ENCODE peak calls at places on chromosomes 16 and 17, in nine cellular contexts. One of them, this sample, is unnamed.

GRCh38 chr17:31724026-31724425 is 135.0 kb downstream of the COPRS start:
- DNase-seq in H9: no peak
- DNase-seq in A549: no peak
- DNase-seq in cardiac fibroblast: peak; percentile 74
- DNase-seq in testis: no peak
- DNase-seq in vagina: no peak
- DNase-seq in BJ: no peak
- DNase-seq in WTC11: no peak
- DNase-seq in GM13976: no peak
- DNase-seq in this sample: no peak

GRCh38 chr17:62601438-62601837 is 26.0 kb upstream of the MRC2 start:
- DNase-seq in H9: no peak
- DNase-seq in A549: no peak
- DNase-seq in cardiac fibroblast: peak; percentile 45
- DNase-seq in testis: no peak
- DNase-seq in vagina: no peak
- DNase-seq in BJ: no peak
- DNase-seq in WTC11: no peak
- DNase-seq in GM13976: no peak
- DNase-seq in this sample: no peak

GRCh38 chr17:80510772-80511171 is 33.9 kb upstream of the RPTOR start:
- DNase-seq in H9: no peak
- DNase-seq in A549: no peak
- DNase-seq in cardiac fibroblast: no peak
- DNase-seq in testis: no peak
- DNase-seq in vagina: no peak
- DNase-seq in BJ: no peak
- DNase-seq in WTC11: no peak
- DNase-seq in GM13976: no peak
- DNase-seq in this sample: no peak

GRCh38 chr16:26334218-26335111 is 642.7 kb downstream of the HS3ST4 start:
- DNase-seq in H9: no peak
- DNase-seq in A549: no peak
- DNase-seq in cardiac fibroblast: no peak
- DNase-seq in testis: no peak
- DNase-seq in vagina: no peak
- DNase-seq in BJ: no peak
- DNase-seq in WTC11: no peak
- DNase-seq in GM13976: no peak
- DNase-seq in this sample: no peak

GRCh38 chr16:75256059-75256870 is 4.8 kb upstream of the BCAR1 start:
- DNase-seq in H9: peak; percentile 49
- DNase-seq in A549: no peak
- DNase-seq in cardiac fibroblast: no peak
- DNase-seq in testis: no peak
- DNase-seq in vagina: no peak
- DNase-seq in BJ: no peak
- DNase-seq in WTC11: peak; percentile 23
- DNase-seq in GM13976: no peak
- DNase-seq in this sample: no peak

GRCh38 chr17:4199818-4200402 is 56.9 kb downstream of the CYB5D2 start:
- DNase-seq in H9: peak; percentile 58
- DNase-seq in A549: peak; percentile 59
- DNase-seq in cardiac fibroblast: peak; percentile 56
- DNase-seq in testis: no peak
- DNase-seq in vagina: no peak
- DNase-seq in BJ: no peak
- DNase-seq in WTC11: peak; percentile 46
- DNase-seq in GM13976: peak; percentile 80
- DNase-seq in this sample: peak; percentile 76

GRCh38 chr16:84194470-84195200 is 3.7 kb downstream of the ADAD2 start:
- DNase-seq in H9: no peak
- DNase-seq in A549: no peak
- DNase-seq in cardiac fibroblast: no peak
- DNase-seq in testis: no peak
- DNase-seq in vagina: no peak
- DNase-seq in BJ: no peak
- DNase-seq in WTC11: no peak
- DNase-seq in GM13976: no peak
- DNase-seq in this sample: no peak

GRCh38 chr17:835263-835662 is 53.1 kb downstream of the MRM3 start:
- DNase-seq in H9: peak; percentile 74
- DNase-seq in A549: no peak
- DNase-seq in cardiac fibroblast: peak; percentile 94
- DNase-seq in testis: no peak
- DNase-seq in vagina: no peak
- DNase-seq in BJ: peak; percentile 99
- DNase-seq in WTC11: no peak
- DNase-seq in GM13976: no peak
- DNase-seq in this sample: no peak

GRCh38 chr17:42132941-42133340 is 10.3 kb downstream of the HSPB9 start:
- DNase-seq in H9: no peak
- DNase-seq in A549: no peak
- DNase-seq in cardiac fibroblast: peak; percentile 70
- DNase-seq in testis: no peak
- DNase-seq in vagina: no peak
- DNase-seq in BJ: peak; percentile 64
- DNase-seq in WTC11: no peak
- DNase-seq in GM13976: no peak
- DNase-seq in this sample: no peak

GRCh38 chr17:50196826-50197225 is 4.6 kb downstream of the COL1A1 start:
- DNase-seq in H9: no peak
- DNase-seq in A549: no peak
- DNase-seq in cardiac fibroblast: peak; percentile 55
- DNase-seq in testis: no peak
- DNase-seq in vagina: no peak
- DNase-seq in BJ: no peak
- DNase-seq in WTC11: no peak
- DNase-seq in GM13976: no peak
- DNase-seq in this sample: no peak

GRCh38 chr17:68422821-68423220 is 34.5 kb downstream of the WIPI1 start:
- DNase-seq in H9: no peak
- DNase-seq in A549: no peak
- DNase-seq in cardiac fibroblast: no peak
- DNase-seq in testis: no peak
- DNase-seq in vagina: peak; percentile 52
- DNase-seq in BJ: no peak
- DNase-seq in WTC11: no peak
- DNase-seq in GM13976: no peak
- DNase-seq in this sample: no peak

GRCh38 chr16:83137326-83137770 is 510.6 kb downstream of the CDH13 start:
- DNase-seq in H9: no peak
- DNase-seq in A549: peak; percentile 5
- DNase-seq in cardiac fibroblast: peak; percentile 79
- DNase-seq in testis: peak; percentile 38
- DNase-seq in vagina: no peak
- DNase-seq in BJ: peak; percentile 27
- DNase-seq in WTC11: no peak
- DNase-seq in GM13976: no peak
- DNase-seq in this sample: peak; percentile 13

GRCh38 chr16:12324152-12324551 is 347.6 kb downstream of the SNX29 start:
- DNase-seq in H9: no peak
- DNase-seq in A549: no peak
- DNase-seq in cardiac fibroblast: no peak
- DNase-seq in testis: no peak
- DNase-seq in vagina: no peak
- DNase-seq in BJ: no peak
- DNase-seq in WTC11: no peak
- DNase-seq in GM13976: no peak
- DNase-seq in this sample: no peak

GRCh38 chr16:10045947-10046346 is 136.3 kb downstream of the GRIN2A start:
- DNase-seq in H9: no peak
- DNase-seq in A549: no peak
- DNase-seq in cardiac fibroblast: no peak
- DNase-seq in testis: no peak
- DNase-seq in vagina: no peak
- DNase-seq in BJ: no peak
- DNase-seq in WTC11: no peak
- DNase-seq in GM13976: no peak
- DNase-seq in this sample: no peak

GRCh38 chr16:51723016-51723724 is 572.1 kb upstream of the SALL1 start:
- DNase-seq in H9: no peak
- DNase-seq in A549: no peak
- DNase-seq in cardiac fibroblast: no peak
- DNase-seq in testis: no peak
- DNase-seq in vagina: no peak
- DNase-seq in BJ: no peak
- DNase-seq in WTC11: no peak
- DNase-seq in GM13976: no peak
- DNase-seq in this sample: no peak

GRCh38 chr16:51719376-51719775 is 568.3 kb upstream of the SALL1 start:
- DNase-seq in H9: no peak
- DNase-seq in A549: no peak
- DNase-seq in cardiac fibroblast: no peak
- DNase-seq in testis: no peak
- DNase-seq in vagina: no peak
- DNase-seq in BJ: no peak
- DNase-seq in WTC11: no peak
- DNase-seq in GM13976: no peak
- DNase-seq in this sample: no peak

DNA sequence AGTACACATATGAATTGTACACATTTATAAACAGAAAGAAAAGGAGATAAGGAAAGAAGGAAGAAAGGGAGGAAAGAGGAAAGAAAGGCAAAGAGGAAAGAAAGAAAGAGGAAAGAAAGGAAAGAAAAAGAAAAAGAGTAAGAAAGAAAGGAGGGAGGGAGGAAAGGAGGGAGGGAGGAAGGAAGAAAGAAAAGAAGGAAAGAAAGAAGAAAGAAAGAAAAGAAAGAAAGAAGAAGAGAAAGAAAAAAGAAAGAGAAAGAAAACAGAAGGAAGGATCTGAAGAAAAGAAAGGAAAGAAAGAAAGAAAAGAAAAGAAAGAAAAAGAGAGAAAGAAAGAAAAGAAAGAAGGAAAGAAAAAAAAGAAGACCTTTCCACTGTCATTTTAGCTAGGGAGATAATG is 571.4 kb upstream of the SALL1 start:
- DNase-seq in H9: no peak
- DNase-seq in A549: no peak
- DNase-seq in cardiac fibroblast: no peak
- DNase-seq in testis: no peak
- DNase-seq in vagina: no peak
- DNase-seq in BJ: no peak
- DNase-seq in WTC11: no peak
- DNase-seq in GM13976: no peak
- DNase-seq in this sample: no peak
- TF ChIP-seq CTCF in H9: no peak
- TF ChIP-seq CTCF in A549: no peak
- TF ChIP-seq CTCF in cardiac fibroblast: no peak
- TF ChIP-seq CTCF in testis: no peak
- TF ChIP-seq CTCF in vagina: no peak
- TF ChIP-seq CTCF in BJ: no peak
- TF ChIP-seq CTCF in WTC11: no peak
- TF ChIP-seq CTCF in GM13976: no peak
- TF ChIP-seq CTCF in this sample: no peak

GRCh38 chr16:24962747-24963146 is 52.4 kb downstream of the ARHGAP17 start:
- DNase-seq in H9: no peak
- DNase-seq in A549: no peak
- DNase-seq in cardiac fibroblast: no peak
- DNase-seq in testis: no peak
- DNase-seq in vagina: no peak
- DNase-seq in BJ: no peak
- DNase-seq in WTC11: no peak
- DNase-seq in GM13976: no peak
- DNase-seq in this sample: no peak

GRCh38 chr16:24966599-24966998 is 48.6 kb downstream of the ARHGAP17 start:
- DNase-seq in H9: peak; percentile 2
- DNase-seq in A549: no peak
- DNase-seq in cardiac fibroblast: no peak
- DNase-seq in testis: no peak
- DNase-seq in vagina: no peak
- DNase-seq in BJ: no peak
- DNase-seq in WTC11: no peak
- DNase-seq in GM13976: no peak
- DNase-seq in this sample: no peak

GRCh38 chr16:24969071-24969470 is 46.1 kb downstream of the ARHGAP17 start:
- DNase-seq in H9: no peak
- DNase-seq in A549: no peak
- DNase-seq in cardiac fibroblast: no peak
- DNase-seq in testis: no peak
- DNase-seq in vagina: no peak
- DNase-seq in BJ: no peak
- DNase-seq in WTC11: no peak
- DNase-seq in GM13976: no peak
- DNase-seq in this sample: no peak

GRCh38 chr16:24967074-24967473 is 48.1 kb downstream of the ARHGAP17 start:
- DNase-seq in H9: no peak
- DNase-seq in A549: no peak
- DNase-seq in cardiac fibroblast: no peak
- DNase-seq in testis: no peak
- DNase-seq in vagina: no peak
- DNase-seq in BJ: no peak
- DNase-seq in WTC11: no peak
- DNase-seq in GM13976: no peak
- DNase-seq in this sample: no peak

GRCh38 chr16:24966031-24966430 is 49.1 kb downstream of the ARHGAP17 start:
- DNase-seq in H9: peak; percentile 8
- DNase-seq in A549: no peak
- DNase-seq in cardiac fibroblast: no peak
- DNase-seq in testis: no peak
- DNase-seq in vagina: no peak
- DNase-seq in BJ: no peak
- DNase-seq in WTC11: no peak
- DNase-seq in GM13976: no peak
- DNase-seq in this sample: no peak
- TF ChIP-seq CTCF in H9: no peak
- TF ChIP-seq CTCF in A549: no peak
- TF ChIP-seq CTCF in cardiac fibroblast: no peak
- TF ChIP-seq CTCF in testis: no peak
- TF ChIP-seq CTCF in vagina: no peak
- TF ChIP-seq CTCF in BJ: no peak
- TF ChIP-seq CTCF in WTC11: no peak
- TF ChIP-seq CTCF in GM13976: no peak
- TF ChIP-seq CTCF in this sample: no peak

GRCh38 chr16:4682616-4683254 is 10.6 kb upstream of the NUDT16L1 start:
- DNase-seq in H9: peak; percentile 87
- DNase-seq in A549: peak; percentile 50
- DNase-seq in cardiac fibroblast: no peak
- DNase-seq in testis: no peak
- DNase-seq in vagina: no peak
- DNase-seq in BJ: no peak
- DNase-seq in WTC11: peak; percentile 86
- DNase-seq in GM13976: no peak
- DNase-seq in this sample: no peak
- TF ChIP-seq CTCF in H9: peak; percentile 86
- TF ChIP-seq CTCF in A549: peak; percentile 32
- TF ChIP-seq CTCF in cardiac fibroblast: peak; percentile 27
- TF ChIP-seq CTCF in testis: no peak
- TF ChIP-seq CTCF in vagina: no peak
- TF ChIP-seq CTCF in BJ: peak; percentile 26
- TF ChIP-seq CTCF in WTC11: peak; percentile 49
- TF ChIP-seq CTCF in GM13976: peak; percentile 34
- TF ChIP-seq CTCF in this sample: no peak

DNA sequence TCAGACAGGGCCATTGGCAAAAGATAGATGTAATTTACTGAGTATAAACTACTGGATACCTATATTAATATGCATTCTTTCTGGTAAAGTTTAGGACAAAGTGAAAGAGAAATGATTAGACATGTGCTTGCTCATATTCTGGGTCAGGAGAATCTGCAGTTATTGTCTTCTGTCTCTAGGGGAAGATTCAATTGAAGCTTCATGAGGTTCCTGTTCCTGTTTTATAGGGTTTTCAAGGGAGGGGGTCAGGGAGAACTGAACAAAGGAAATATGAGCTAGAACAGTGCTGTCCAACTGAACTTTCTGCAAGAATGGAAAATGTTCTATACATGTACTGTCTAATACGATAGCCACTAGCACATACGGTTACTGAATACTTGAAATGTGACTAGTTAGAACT is 59.3 kb upstream of the CORO6 start:
- DNase-seq in H9: no peak
- DNase-seq in A549: no peak
- DNase-seq in cardiac fibroblast: no peak
- DNase-seq in testis: no peak
- DNase-seq in vagina: no peak
- DNase-seq in BJ: no peak
- DNase-seq in WTC11: no peak
- DNase-seq in GM13976: peak; percentile 41
- DNase-seq in this sample: peak; percentile 24
- TF ChIP-seq CTCF in H9: no peak
- TF ChIP-seq CTCF in A549: no peak
- TF ChIP-seq CTCF in cardiac fibroblast: no peak
- TF ChIP-seq CTCF in testis: no peak
- TF ChIP-seq CTCF in vagina: no peak
- TF ChIP-seq CTCF in BJ: peak; percentile 4
- TF ChIP-seq CTCF in WTC11: no peak
- TF ChIP-seq CTCF in GM13976: no peak
- TF ChIP-seq CTCF in this sample: no peak

This sample was measured in GM20000.